ENCODE peak calls at places on chromosomes 4 and X, in nine cellular contexts. One of them, this sample, is unnamed.

GRCh38 chrX:18146954-18147353 is 73.7 kb downstream of the BEND2 start:
- DNase-seq in HFFc6: no peak
- DNase-seq in RCC 7860: no peak
- DNase-seq in NCI-H1436: no peak
- DNase-seq in foreskin fibroblast: peak
- DNase-seq in right lobe of liver: no peak
- DNase-seq in IMR-90: peak
- DNase-seq in endothelial cell: peak
- DNase-seq in SW480: peak
- DNase-seq in this sample: no peak

GRCh38 chr4:85722806-85723205 is 247.9 kb downstream of the ARHGAP24 start:
- DNase-seq in RCC 7860: no peak
- DNase-seq in foreskin fibroblast: peak
- DNase-seq in NCI-H1436: no peak
- DNase-seq in endothelial cell: no peak
- DNase-seq in right lobe of liver: no peak
- DNase-seq in HFFc6: no peak
- DNase-seq in SW480: no peak
- DNase-seq in IMR-90: no peak
- DNase-seq in this sample: no peak

GRCh38 chrX:46279214-46279924 is 265.9 kb downstream of the ZNF674 start:
- DNase-seq in HFFc6: no peak
- DNase-seq in foreskin fibroblast: peak
- DNase-seq in RCC 7860: no peak
- DNase-seq in endothelial cell: no peak
- DNase-seq in IMR-90: no peak
- DNase-seq in NCI-H1436: no peak
- DNase-seq in right lobe of liver: no peak
- DNase-seq in SW480: peak
- DNase-seq in this sample: no peak

GRCh38 chr4:84985952-84986351 is 19.5 kb upstream of the WDFY3 start:
- DNase-seq in IMR-90: peak
- DNase-seq in foreskin fibroblast: peak
- DNase-seq in HFFc6: peak
- DNase-seq in right lobe of liver: no peak
- DNase-seq in SW480: no peak
- DNase-seq in endothelial cell: no peak
- DNase-seq in RCC 7860: peak
- DNase-seq in NCI-H1436: no peak
- DNase-seq in this sample: peak

GRCh38 chr4:110621839-110622751 is 782 bp downstream of the PITX2 start:
- DNase-seq in HFFc6: no peak
- DNase-seq in SW480: peak
- DNase-seq in right lobe of liver: no peak
- DNase-seq in foreskin fibroblast: peak
- DNase-seq in RCC 7860: no peak
- DNase-seq in NCI-H1436: no peak
- DNase-seq in endothelial cell: peak
- DNase-seq in IMR-90: no peak
- DNase-seq in this sample: no peak

GRCh38 chrX:11257711-11258110 is 35.5 kb upstream of the AMELX start:
- DNase-seq in endothelial cell: no peak
- DNase-seq in HFFc6: no peak
- DNase-seq in RCC 7860: no peak
- DNase-seq in SW480: no peak
- DNase-seq in right lobe of liver: no peak
- DNase-seq in NCI-H1436: no peak
- DNase-seq in foreskin fibroblast: no peak
- DNase-seq in IMR-90: no peak
- DNase-seq in this sample: no peak

GRCh38 chr4:124199755-124200154 is 512.8 kb downstream of the ANKRD50 start:
- DNase-seq in IMR-90: peak
- DNase-seq in foreskin fibroblast: peak
- DNase-seq in SW480: no peak
- DNase-seq in endothelial cell: no peak
- DNase-seq in right lobe of liver: no peak
- DNase-seq in HFFc6: peak
- DNase-seq in NCI-H1436: no peak
- DNase-seq in RCC 7860: no peak
- DNase-seq in this sample: no peak

GRCh38 chr4:184444215-184444952 is 30.0 kb downstream of the IRF2 start:
- DNase-seq in HFFc6: no peak
- DNase-seq in right lobe of liver: no peak
- DNase-seq in RCC 7860: no peak
- DNase-seq in foreskin fibroblast: no peak
- DNase-seq in IMR-90: peak
- DNase-seq in NCI-H1436: no peak
- DNase-seq in endothelial cell: no peak
- DNase-seq in SW480: no peak
- DNase-seq in this sample: no peak

GRCh38 chr4:10661047-10661446 is 23.5 kb downstream of the CLNK start:
- DNase-seq in NCI-H1436: no peak
- DNase-seq in right lobe of liver: no peak
- DNase-seq in RCC 7860: no peak
- DNase-seq in IMR-90: no peak
- DNase-seq in endothelial cell: no peak
- DNase-seq in SW480: no peak
- DNase-seq in HFFc6: no peak
- DNase-seq in foreskin fibroblast: no peak
- DNase-seq in this sample: no peak

GRCh38 chr4:169416997-169417396 is 146.2 kb upstream of the SH3RF1 start:
- DNase-seq in RCC 7860: no peak
- DNase-seq in NCI-H1436: peak
- DNase-seq in SW480: peak
- DNase-seq in foreskin fibroblast: no peak
- DNase-seq in HFFc6: no peak
- DNase-seq in right lobe of liver: no peak
- DNase-seq in IMR-90: no peak
- DNase-seq in endothelial cell: no peak
- DNase-seq in this sample: no peak

GRCh38 chr4:55069248-55069647 is 56.1 kb downstream of the KDR start:
- DNase-seq in NCI-H1436: no peak
- DNase-seq in right lobe of liver: peak
- DNase-seq in IMR-90: no peak
- DNase-seq in HFFc6: no peak
- DNase-seq in foreskin fibroblast: peak
- DNase-seq in SW480: no peak
- DNase-seq in endothelial cell: no peak
- DNase-seq in RCC 7860: no peak
- DNase-seq in this sample: no peak

GRCh38 chr4:59570850-59571476 is 1629.2 kb upstream of the ADGRL3 start:
- DNase-seq in HFFc6: no peak
- DNase-seq in RCC 7860: no peak
- DNase-seq in right lobe of liver: no peak
- DNase-seq in foreskin fibroblast: no peak
- DNase-seq in endothelial cell: no peak
- DNase-seq in NCI-H1436: no peak
- DNase-seq in IMR-90: no peak
- DNase-seq in SW480: no peak
- DNase-seq in this sample: no peak

GRCh38 chr4:53459548-53459947 is 82.1 kb downstream of the FIP1L1 start:
- DNase-seq in HFFc6: peak
- DNase-seq in SW480: no peak
- DNase-seq in foreskin fibroblast: peak
- DNase-seq in IMR-90: peak
- DNase-seq in RCC 7860: peak
- DNase-seq in NCI-H1436: no peak
- DNase-seq in endothelial cell: no peak
- DNase-seq in right lobe of liver: no peak
- DNase-seq in this sample: no peak

GRCh38 chrX:74251006-74251930 is 52.7 kb upstream of the ZCCHC13 start:
- DNase-seq in HFFc6: peak
- DNase-seq in SW480: no peak
- DNase-seq in IMR-90: peak
- DNase-seq in RCC 7860: no peak
- DNase-seq in NCI-H1436: no peak
- DNase-seq in foreskin fibroblast: peak
- DNase-seq in endothelial cell: no peak
- DNase-seq in right lobe of liver: no peak
- DNase-seq in this sample: no peak

GRCh38 chrX:153722704-153723350 is 1.4 kb downstream of the BCAP31 start:
- DNase-seq in HFFc6: no peak
- DNase-seq in endothelial cell: no peak
- DNase-seq in foreskin fibroblast: peak
- DNase-seq in IMR-90: no peak
- DNase-seq in right lobe of liver: no peak
- DNase-seq in NCI-H1436: no peak
- DNase-seq in RCC 7860: no peak
- DNase-seq in SW480: no peak
- DNase-seq in this sample: no peak

GRCh38 chr4:568351-568652 is 7.8 kb downstream of the TMEM271 start:
- DNase-seq in foreskin fibroblast: no peak
- DNase-seq in IMR-90: no peak
- DNase-seq in NCI-H1436: no peak
- DNase-seq in endothelial cell: no peak
- DNase-seq in RCC 7860: no peak
- DNase-seq in HFFc6: no peak
- DNase-seq in right lobe of liver: no peak
- DNase-seq in SW480: no peak
- DNase-seq in this sample: no peak

GRCh38 chr4:37225778-37226177 is 18.8 kb upstream of the NWD2 start:
- DNase-seq in IMR-90: no peak
- DNase-seq in NCI-H1436: no peak
- DNase-seq in RCC 7860: no peak
- DNase-seq in SW480: no peak
- DNase-seq in HFFc6: no peak
- DNase-seq in endothelial cell: no peak
- DNase-seq in foreskin fibroblast: no peak
- DNase-seq in right lobe of liver: no peak
- DNase-seq in this sample: no peak

GRCh38 chrX:73841337-73841736 is 278.3 kb downstream of the CHIC1 start:
- DNase-seq in RCC 7860: no peak
- DNase-seq in SW480: no peak
- DNase-seq in foreskin fibroblast: no peak
- DNase-seq in IMR-90: no peak
- DNase-seq in NCI-H1436: no peak
- DNase-seq in HFFc6: no peak
- DNase-seq in right lobe of liver: no peak
- DNase-seq in endothelial cell: no peak
- DNase-seq in this sample: no peak

GRCh38 chr4:184433258-184433892 is 41.0 kb downstream of the IRF2 start:
- DNase-seq in endothelial cell: no peak
- DNase-seq in SW480: no peak
- DNase-seq in RCC 7860: no peak
- DNase-seq in foreskin fibroblast: no peak
- DNase-seq in HFFc6: no peak
- DNase-seq in IMR-90: peak
- DNase-seq in NCI-H1436: no peak
- DNase-seq in right lobe of liver: peak
- DNase-seq in this sample: no peak

GRCh38 chr4:158170691-158171455 is 2.0 kb downstream of the GASK1B start:
- DNase-seq in foreskin fibroblast: peak
- DNase-seq in NCI-H1436: no peak
- DNase-seq in right lobe of liver: peak
- DNase-seq in IMR-90: peak
- DNase-seq in SW480: no peak
- DNase-seq in HFFc6: no peak
- DNase-seq in RCC 7860: no peak
- DNase-seq in endothelial cell: no peak
- DNase-seq in this sample: peak

GRCh38 chr4:81930506-81931238 is 443.1 kb downstream of the HNRNPD start:
- DNase-seq in RCC 7860: no peak
- DNase-seq in SW480: no peak
- DNase-seq in foreskin fibroblast: no peak
- DNase-seq in endothelial cell: no peak
- DNase-seq in NCI-H1436: no peak
- DNase-seq in HFFc6: no peak
- DNase-seq in IMR-90: no peak
- DNase-seq in right lobe of liver: no peak
- DNase-seq in this sample: no peak

GRCh38 chr4:176238157-176238608 is 30.8 kb downstream of the ASB5 start:
- DNase-seq in endothelial cell: no peak
- DNase-seq in IMR-90: peak
- DNase-seq in RCC 7860: no peak
- DNase-seq in foreskin fibroblast: peak
- DNase-seq in NCI-H1436: no peak
- DNase-seq in right lobe of liver: no peak
- DNase-seq in HFFc6: peak
- DNase-seq in SW480: no peak
- DNase-seq in this sample: no peak

GRCh38 chr4:137861682-137862081 is 329.4 kb upstream of the PCDH18 start:
- DNase-seq in NCI-H1436: no peak
- DNase-seq in HFFc6: peak
- DNase-seq in IMR-90: peak
- DNase-seq in foreskin fibroblast: peak
- DNase-seq in right lobe of liver: no peak
- DNase-seq in SW480: no peak
- DNase-seq in endothelial cell: no peak
- DNase-seq in RCC 7860: no peak
- DNase-seq in this sample: no peak

GRCh38 chr4:41189076-41189475 is 25.3 kb downstream of the APBB2 start:
- DNase-seq in HFFc6: no peak
- DNase-seq in NCI-H1436: no peak
- DNase-seq in SW480: no peak
- DNase-seq in right lobe of liver: no peak
- DNase-seq in endothelial cell: no peak
- DNase-seq in IMR-90: peak
- DNase-seq in foreskin fibroblast: no peak
- DNase-seq in RCC 7860: peak
- DNase-seq in this sample: no peak

This sample was measured in epithelial cell of prostate.